ENCODE peak calls at places on chromosomes 1 and 21, in ten cellular contexts. One of them, this sample, is unnamed.

GRCh38 chr1:28296401-28297220 is 32.2 kb upstream of the MED18 start:
- DNase-seq in GM13977: no peak
- DNase-seq in cardiac fibroblast: peak
- DNase-seq in endothelial cell: peak
- DNase-seq in fibroblast of lung: peak
- DNase-seq in cardiac muscle cell: peak
- DNase-seq in AG09319: no peak
- DNase-seq in body of pancreas: peak
- DNase-seq in prostate gland: no peak
- DNase-seq in GM10248: no peak
- DNase-seq in this sample: no peak

GRCh38 chr1:115705085-115706008 is 63.2 kb downstream of the CASQ2 start:
- DNase-seq in GM13977: no peak
- DNase-seq in cardiac fibroblast: no peak
- DNase-seq in endothelial cell: no peak
- DNase-seq in fibroblast of lung: no peak
- DNase-seq in cardiac muscle cell: no peak
- DNase-seq in AG09319: no peak
- DNase-seq in body of pancreas: no peak
- DNase-seq in prostate gland: no peak
- DNase-seq in GM10248: no peak
- DNase-seq in this sample: no peak

GRCh38 chr1:22884806-22885559 is 87.7 kb downstream of the LACTBL1 start:
- DNase-seq in GM13977: no peak
- DNase-seq in cardiac fibroblast: no peak
- DNase-seq in endothelial cell: no peak
- DNase-seq in fibroblast of lung: no peak
- DNase-seq in cardiac muscle cell: no peak
- DNase-seq in AG09319: no peak
- DNase-seq in body of pancreas: no peak
- DNase-seq in prostate gland: no peak
- DNase-seq in GM10248: peak
- DNase-seq in this sample: peak

GRCh38 chr1:101129975-101130374 is 104.4 kb upstream of the DPH5 start:
- DNase-seq in GM13977: no peak
- DNase-seq in cardiac fibroblast: no peak
- DNase-seq in endothelial cell: no peak
- DNase-seq in fibroblast of lung: no peak
- DNase-seq in cardiac muscle cell: no peak
- DNase-seq in AG09319: no peak
- DNase-seq in body of pancreas: no peak
- DNase-seq in prostate gland: no peak
- DNase-seq in GM10248: no peak
- DNase-seq in this sample: no peak

GRCh38 chr21:41360072-41360821 is 1.6 kb upstream of the MX2 start:
- DNase-seq in GM13977: no peak
- DNase-seq in cardiac fibroblast: peak
- DNase-seq in endothelial cell: no peak
- DNase-seq in fibroblast of lung: peak
- DNase-seq in cardiac muscle cell: peak
- DNase-seq in AG09319: no peak
- DNase-seq in body of pancreas: peak
- DNase-seq in prostate gland: peak
- DNase-seq in GM10248: no peak
- DNase-seq in this sample: no peak

GRCh38 chr1:192927496-192927895 is 118.7 kb downstream of the RGS2 start:
- DNase-seq in GM13977: no peak
- DNase-seq in cardiac fibroblast: no peak
- DNase-seq in endothelial cell: no peak
- DNase-seq in fibroblast of lung: no peak
- DNase-seq in cardiac muscle cell: no peak
- DNase-seq in AG09319: no peak
- DNase-seq in body of pancreas: no peak
- DNase-seq in prostate gland: no peak
- DNase-seq in GM10248: no peak
- DNase-seq in this sample: no peak

GRCh38 chr21:42221581-42222345 is 2.8 kb downstream of the ABCG1 start:
- DNase-seq in GM13977: no peak
- DNase-seq in cardiac fibroblast: peak
- DNase-seq in endothelial cell: peak
- DNase-seq in fibroblast of lung: peak
- DNase-seq in cardiac muscle cell: no peak
- DNase-seq in AG09319: no peak
- DNase-seq in body of pancreas: peak
- DNase-seq in prostate gland: no peak
- DNase-seq in GM10248: no peak
- DNase-seq in this sample: no peak

GRCh38 chr1:66351913-66352312 is 182.0 kb upstream of the SGIP1 start:
- DNase-seq in GM13977: no peak
- DNase-seq in cardiac fibroblast: no peak
- DNase-seq in endothelial cell: no peak
- DNase-seq in fibroblast of lung: no peak
- DNase-seq in cardiac muscle cell: no peak
- DNase-seq in AG09319: no peak
- DNase-seq in body of pancreas: no peak
- DNase-seq in prostate gland: no peak
- DNase-seq in GM10248: no peak
- DNase-seq in this sample: no peak

GRCh38 chr1:109756848-109757521 is 6.7 kb downstream of the EPS8L3 start:
- DNase-seq in GM13977: no peak
- DNase-seq in cardiac fibroblast: no peak
- DNase-seq in endothelial cell: no peak
- DNase-seq in fibroblast of lung: no peak
- DNase-seq in cardiac muscle cell: no peak
- DNase-seq in AG09319: no peak
- DNase-seq in body of pancreas: no peak
- DNase-seq in prostate gland: no peak
- DNase-seq in GM10248: no peak
- DNase-seq in this sample: no peak

GRCh38 chr1:200211157-200211556 is 183.6 kb downstream of the NR5A2 start:
- DNase-seq in GM13977: no peak
- DNase-seq in cardiac fibroblast: peak
- DNase-seq in endothelial cell: no peak
- DNase-seq in fibroblast of lung: peak
- DNase-seq in cardiac muscle cell: no peak
- DNase-seq in AG09319: no peak
- DNase-seq in body of pancreas: no peak
- DNase-seq in prostate gland: no peak
- DNase-seq in GM10248: no peak
- DNase-seq in this sample: no peak

GRCh38 chr1:56240400-56240799 is 339.0 kb downstream of the PLPP3 start:
- DNase-seq in GM13977: no peak
- DNase-seq in cardiac fibroblast: no peak
- DNase-seq in endothelial cell: no peak
- DNase-seq in fibroblast of lung: no peak
- DNase-seq in cardiac muscle cell: no peak
- DNase-seq in AG09319: no peak
- DNase-seq in body of pancreas: no peak
- DNase-seq in prostate gland: no peak
- DNase-seq in GM10248: no peak
- DNase-seq in this sample: no peak

GRCh38 chr1:87279966-87280535 is 48.6 kb upstream of the LMO4 start:
- DNase-seq in GM13977: peak
- DNase-seq in cardiac fibroblast: peak
- DNase-seq in endothelial cell: no peak
- DNase-seq in fibroblast of lung: peak
- DNase-seq in cardiac muscle cell: no peak
- DNase-seq in AG09319: no peak
- DNase-seq in body of pancreas: no peak
- DNase-seq in prostate gland: no peak
- DNase-seq in GM10248: no peak
- DNase-seq in this sample: no peak
- TF ChIP-seq CTCF in GM13977: peak
- TF ChIP-seq CTCF in cardiac fibroblast: no peak
- TF ChIP-seq CTCF in endothelial cell: peak
- TF ChIP-seq CTCF in fibroblast of lung: peak
- TF ChIP-seq CTCF in cardiac muscle cell: peak
- TF ChIP-seq CTCF in AG09319: no peak
- TF ChIP-seq CTCF in body of pancreas: no peak
- TF ChIP-seq CTCF in prostate gland: no peak
- TF ChIP-seq CTCF in GM10248: no peak
- TF ChIP-seq CTCF in this sample: no peak

GRCh38 chr1:10965621-10966226 is 46.7 kb upstream of the TARDBP start:
- DNase-seq in GM13977: no peak
- DNase-seq in cardiac fibroblast: peak
- DNase-seq in endothelial cell: no peak
- DNase-seq in fibroblast of lung: peak
- DNase-seq in cardiac muscle cell: no peak
- DNase-seq in AG09319: no peak
- DNase-seq in body of pancreas: peak
- DNase-seq in prostate gland: no peak
- DNase-seq in GM10248: no peak
- DNase-seq in this sample: peak

GRCh38 chr1:10969267-10969970 is 43.0 kb upstream of the TARDBP start:
- DNase-seq in GM13977: no peak
- DNase-seq in cardiac fibroblast: no peak
- DNase-seq in endothelial cell: no peak
- DNase-seq in fibroblast of lung: no peak
- DNase-seq in cardiac muscle cell: no peak
- DNase-seq in AG09319: no peak
- DNase-seq in body of pancreas: no peak
- DNase-seq in prostate gland: no peak
- DNase-seq in GM10248: no peak
- DNase-seq in this sample: no peak

GRCh38 chr1:10966233-10966632 is 46.2 kb upstream of the TARDBP start:
- DNase-seq in GM13977: no peak
- DNase-seq in cardiac fibroblast: no peak
- DNase-seq in endothelial cell: no peak
- DNase-seq in fibroblast of lung: no peak
- DNase-seq in cardiac muscle cell: no peak
- DNase-seq in AG09319: no peak
- DNase-seq in body of pancreas: no peak
- DNase-seq in prostate gland: no peak
- DNase-seq in GM10248: no peak
- DNase-seq in this sample: no peak

GRCh38 chr1:10968411-10968826 is 44.0 kb upstream of the TARDBP start:
- DNase-seq in GM13977: no peak
- DNase-seq in cardiac fibroblast: no peak
- DNase-seq in endothelial cell: no peak
- DNase-seq in fibroblast of lung: no peak
- DNase-seq in cardiac muscle cell: no peak
- DNase-seq in AG09319: no peak
- DNase-seq in body of pancreas: peak
- DNase-seq in prostate gland: no peak
- DNase-seq in GM10248: no peak
- DNase-seq in this sample: no peak

GRCh38 chr1:10967105-10967504 is 45.3 kb upstream of the TARDBP start:
- DNase-seq in GM13977: no peak
- DNase-seq in cardiac fibroblast: no peak
- DNase-seq in endothelial cell: no peak
- DNase-seq in fibroblast of lung: no peak
- DNase-seq in cardiac muscle cell: no peak
- DNase-seq in AG09319: no peak
- DNase-seq in body of pancreas: no peak
- DNase-seq in prostate gland: no peak
- DNase-seq in GM10248: no peak
- DNase-seq in this sample: no peak
- TF ChIP-seq CTCF in GM13977: no peak
- TF ChIP-seq CTCF in cardiac fibroblast: no peak
- TF ChIP-seq CTCF in endothelial cell: no peak
- TF ChIP-seq CTCF in fibroblast of lung: no peak
- TF ChIP-seq CTCF in cardiac muscle cell: no peak
- TF ChIP-seq CTCF in AG09319: no peak
- TF ChIP-seq CTCF in body of pancreas: no peak
- TF ChIP-seq CTCF in prostate gland: no peak
- TF ChIP-seq CTCF in GM10248: no peak
- TF ChIP-seq CTCF in this sample: no peak

GRCh38 chr1:50369830-50370229 is 53.4 kb downstream of the DMRTA2 start:
- DNase-seq in GM13977: no peak
- DNase-seq in cardiac fibroblast: peak
- DNase-seq in endothelial cell: peak
- DNase-seq in fibroblast of lung: no peak
- DNase-seq in cardiac muscle cell: no peak
- DNase-seq in AG09319: no peak
- DNase-seq in body of pancreas: no peak
- DNase-seq in prostate gland: no peak
- DNase-seq in GM10248: no peak
- DNase-seq in this sample: no peak
- TF ChIP-seq CTCF in GM13977: peak
- TF ChIP-seq CTCF in cardiac fibroblast: peak
- TF ChIP-seq CTCF in endothelial cell: peak
- TF ChIP-seq CTCF in fibroblast of lung: no peak
- TF ChIP-seq CTCF in cardiac muscle cell: peak
- TF ChIP-seq CTCF in AG09319: no peak
- TF ChIP-seq CTCF in body of pancreas: no peak
- TF ChIP-seq CTCF in prostate gland: no peak
- TF ChIP-seq CTCF in GM10248: no peak
- TF ChIP-seq CTCF in this sample: no peak

DNA sequence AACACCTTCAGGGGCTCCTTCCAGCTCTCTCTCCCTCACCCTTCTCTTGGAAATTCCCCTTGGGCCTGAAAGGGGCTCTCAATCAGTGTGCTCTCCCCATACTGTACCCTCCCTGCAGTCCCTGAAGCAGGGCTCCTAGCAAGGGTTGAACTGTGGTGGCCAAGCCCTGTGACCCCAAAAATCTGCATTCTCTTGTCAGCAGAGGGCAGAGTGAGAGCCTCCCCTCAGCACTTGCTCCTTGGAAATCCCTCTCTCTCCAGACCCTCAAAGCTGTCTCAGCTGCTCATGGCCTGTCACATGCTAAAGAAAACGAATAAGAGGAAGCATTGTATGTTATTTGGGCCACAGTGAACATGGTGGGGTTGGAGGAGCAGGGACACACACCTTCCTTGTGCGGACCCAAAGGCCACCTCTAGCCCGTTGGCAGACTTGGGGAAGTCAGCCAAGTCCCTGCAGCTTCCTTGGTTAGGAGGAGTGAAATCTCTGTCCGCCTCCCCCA is 47.2 kb upstream of the SYNC start:
- DNase-seq in GM13977: no peak
- DNase-seq in cardiac fibroblast: no peak
- DNase-seq in endothelial cell: no peak
- DNase-seq in fibroblast of lung: no peak
- DNase-seq in cardiac muscle cell: no peak
- DNase-seq in AG09319: no peak
- DNase-seq in body of pancreas: no peak
- DNase-seq in prostate gland: no peak
- DNase-seq in GM10248: no peak
- DNase-seq in this sample: no peak
- TF ChIP-seq CTCF in GM13977: no peak
- TF ChIP-seq CTCF in cardiac fibroblast: no peak
- TF ChIP-seq CTCF in endothelial cell: no peak
- TF ChIP-seq CTCF in fibroblast of lung: no peak
- TF ChIP-seq CTCF in cardiac muscle cell: no peak
- TF ChIP-seq CTCF in AG09319: no peak
- TF ChIP-seq CTCF in body of pancreas: no peak
- TF ChIP-seq CTCF in prostate gland: no peak
- TF ChIP-seq CTCF in GM10248: no peak
- TF ChIP-seq CTCF in this sample: no peak